ENCODE peak calls at places on chromosomes 1 and 21, in eight cellular contexts. N is A549; S is tibial nerve; M is WTC11; C is neural crest cell; P is Panc1; G is endothelial cell; Z is CD4-positive, alpha-beta T cell. V is an unnamed sample.

GRCh38 chr1:53834776-53835175 is 3.3 kb downstream of the NDC1 start:
- DNase-seq in N (no peak), S (no peak), M (no peak), C (no peak), P (no peak), G (no peak), Z (no peak), V (no peak)

GRCh38 chr1:9902060-9902452 is 8.0 kb downstream of the CTNNBIP1 start:
- DNase-seq in N (no peak), S (no peak), M (no peak), C (no peak), P (no peak), G (no peak), Z (no peak), V (no peak)

GRCh38 chr1:172585861-172586260 is 52.9 kb downstream of the SUCO start:
- DNase-seq in N (no peak), S (no peak), M (no peak), C (no peak), P (no peak), G (no peak), Z (no peak), V (no peak)

GRCh38 chr1:19764848-19765247 is 34.9 kb downstream of the TMCO4 start:
- DNase-seq in N (no peak), S (no peak), M (no peak), C (no peak), P (no peak), G (no peak), Z (no peak), V (no peak)

GRCh38 chr1:57424231-57425027 is 569 bp upstream of the DAB1 start:
- DNase-seq in N (peak; percentile 12), S (no peak), M (peak; percentile 79), C (peak; percentile 58), P (no peak), G (peak; percentile 86), Z (no peak), V (no peak)

GRCh38 chr21:34817821-34818662 is 149.2 kb downstream of the CLIC6 start:
- DNase-seq in N (no peak), S (no peak), M (no peak), C (no peak), P (no peak), G (no peak), Z (no peak), V (no peak)

GRCh38 chr1:201461193-201461657 is 7.8 kb downstream of the PHLDA3 start:
- DNase-seq in N (peak; percentile 93), S (no peak), M (no peak), C (no peak), P (peak; percentile 92), G (no peak), Z (no peak), V (peak; percentile 85)

GRCh38 chr1:53895421-53895820 is 1.4 kb downstream of the DIO1 start:
- DNase-seq in N (no peak), S (no peak), M (no peak), C (no peak), P (no peak), G (no peak), Z (no peak), V (no peak)

GRCh38 chr1:100034465-100034864 is 64.7 kb downstream of the SLC35A3 start:
- DNase-seq in N (peak; percentile 31), S (no peak), M (no peak), C (no peak), P (no peak), G (no peak), Z (no peak), V (no peak)

GRCh38 chr21:46307625-46308024 is 16.0 kb downstream of the C21orf58 start:
- DNase-seq in N (no peak), S (no peak), M (no peak), C (no peak), P (no peak), G (no peak), Z (no peak), V (no peak)

GRCh38 chr1:201552941-201553341 is 14.0 kb downstream of the NAV1 start:
- DNase-seq in N (no peak), S (no peak), M (no peak), C (no peak), P (no peak), G (no peak), Z (no peak), V (no peak)

GRCh38 chr1:36542024-36542961 is 59.6 kb upstream of the CSF3R start:
- DNase-seq in N (no peak), S (no peak), M (no peak), C (no peak), P (no peak), G (no peak), Z (no peak), V (peak; percentile 52)

GRCh38 chr1:156926175-156926574 is 5.7 kb downstream of the LRRC71 start:
- DNase-seq in N (peak; percentile 27), S (no peak), M (no peak), C (no peak), P (no peak), G (no peak), Z (peak; percentile 7), V (no peak)

GRCh38 chr1:242440757-242441156 is 83.7 kb downstream of the PLD5 start:
- DNase-seq in N (no peak), S (no peak), M (no peak), C (no peak), P (no peak), G (no peak), Z (no peak), V (no peak)

GRCh38 chr1:231872461-231872910 is 245.9 kb downstream of the DISC1 start:
- DNase-seq in N (no peak), S (no peak), M (no peak), C (no peak), P (no peak), G (no peak), Z (no peak), V (no peak)

GRCh38 chr1:9444532-9444931 is 94.7 kb upstream of the SLC25A33 start:
- DNase-seq in N (no peak), S (no peak), M (no peak), C (no peak), P (no peak), G (no peak), Z (no peak), V (no peak)

GRCh38 chr1:232038704-232039103 is 412.1 kb downstream of the DISC1 start:
- DNase-seq in N (no peak), S (no peak), M (no peak), C (no peak), P (no peak), G (no peak), Z (no peak), V (no peak)

GRCh38 chr1:91555821-91556531 is 55.3 kb downstream of the CDC7 start:
- DNase-seq in N (peak; percentile 32), S (no peak), M (no peak), C (no peak), P (no peak), G (no peak), Z (peak; percentile 46), V (no peak)

GRCh38 chr1:91553196-91553595 is 52.5 kb downstream of the CDC7 start:
- DNase-seq in N (no peak), S (no peak), M (no peak), C (peak; percentile 12), P (no peak), G (no peak), Z (no peak), V (no peak)

GRCh38 chr1:91556556-91556955 is 55.9 kb downstream of the CDC7 start:
- DNase-seq in N (no peak), S (no peak), M (no peak), C (no peak), P (no peak), G (no peak), Z (no peak), V (no peak)

GRCh38 chr1:91557039-91557690 is 56.5 kb downstream of the CDC7 start:
- DNase-seq in N (no peak), S (no peak), M (no peak), C (no peak), P (no peak), G (no peak), Z (no peak), V (no peak)

DNA sequence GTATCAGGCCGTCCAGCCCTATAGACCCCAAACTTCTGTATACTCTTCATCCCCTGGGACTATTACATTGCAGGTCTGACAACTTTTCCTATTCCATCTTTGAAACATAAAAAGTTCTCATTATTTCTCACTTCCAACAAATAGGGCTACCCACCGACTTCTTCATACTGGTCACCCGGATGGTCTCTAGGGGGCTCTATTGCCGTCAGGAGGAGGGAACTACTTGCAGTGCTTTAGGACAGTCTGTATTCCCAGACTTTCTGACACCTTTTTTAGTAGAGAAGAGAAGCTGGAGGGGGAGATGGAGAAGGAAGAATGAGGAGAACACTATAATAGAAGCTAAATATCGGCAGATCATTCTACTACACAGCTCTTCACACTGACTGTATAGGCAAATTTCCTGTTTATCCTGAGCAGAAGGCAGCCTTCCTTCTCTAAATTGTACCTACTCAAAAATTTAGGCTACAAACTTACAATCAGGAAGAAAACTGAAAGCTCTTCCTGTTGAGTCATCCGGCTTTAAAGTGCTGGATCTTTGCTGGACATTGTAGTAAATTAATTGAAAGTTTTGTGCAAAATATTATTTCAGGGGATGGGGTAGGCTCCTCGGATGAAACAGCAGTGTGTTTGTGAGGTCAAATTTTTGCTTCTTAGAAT is 54.6 kb downstream of the CDC7 start:
- DNase-seq in N (no peak), S (no peak), M (peak; percentile 24), C (no peak), P (no peak), G (no peak), Z (no peak), V (no peak)
- TF ChIP-seq CTCF in N (no peak), S (no peak), M (no peak), C (no peak), P (peak; percentile 24), G (no peak), Z (no peak), V (no peak)

GRCh38 chr1:154866995-154867795 is 2.9 kb downstream of the KCNN3 start:
- DNase-seq in N (no peak), S (no peak), M (no peak), C (no peak), P (no peak), G (no peak), Z (no peak), V (no peak)
- TF ChIP-seq CTCF in N (no peak), S (no peak), M (no peak), C (no peak), P (no peak), G (no peak), Z (no peak), V (no peak)

DNA sequence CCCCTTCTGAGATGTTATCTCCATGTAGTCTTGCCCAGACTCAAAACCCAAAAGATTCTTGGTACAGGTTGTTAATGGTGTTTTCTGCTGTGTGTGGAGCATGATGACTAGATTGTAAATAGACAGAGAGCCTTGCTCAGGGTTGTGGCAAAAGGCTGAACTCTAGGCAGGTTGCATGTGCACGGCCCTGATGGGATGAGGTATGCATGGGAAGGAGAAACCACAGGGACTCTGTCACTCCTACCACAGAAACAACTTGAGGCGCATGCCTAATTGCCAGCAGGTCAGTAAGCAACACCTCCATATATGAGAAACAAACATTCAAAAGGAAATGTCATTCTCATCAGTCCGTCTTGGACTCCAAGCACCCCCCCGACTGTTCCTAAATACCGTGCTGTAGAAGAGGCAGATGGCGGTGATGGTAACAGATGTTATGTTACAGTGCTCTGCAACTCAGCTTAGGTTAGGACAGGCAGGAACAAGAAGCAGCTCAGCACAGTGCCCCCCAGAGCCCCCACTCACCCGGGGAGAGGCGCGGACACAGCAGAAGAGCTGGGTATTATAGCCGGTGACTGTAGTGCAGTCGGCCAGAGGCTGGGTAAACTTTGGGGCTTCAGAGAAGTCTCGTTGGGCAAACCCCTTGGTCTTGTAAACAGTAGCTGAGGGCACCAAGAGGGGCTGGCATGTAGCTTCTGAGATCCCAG is 10.9 kb downstream of the MYBPHL start:
- DNase-seq in N (no peak), S (no peak), M (no peak), C (no peak), P (no peak), G (no peak), Z (no peak), V (no peak)
- TF ChIP-seq CTCF in N (no peak), S (no peak), M (no peak), C (no peak), P (no peak), G (no peak), Z (no peak), V (no peak)

GRCh38 chr1:167086033-167086432 is 4.1 kb downstream of the GPA33 start:
- DNase-seq in N (no peak), S (no peak), M (no peak), C (no peak), P (no peak), G (no peak), Z (no peak), V (no peak)
- TF ChIP-seq CTCF in N (no peak), S (no peak), M (no peak), C (no peak), P (no peak), G (no peak), Z (no peak), V (no peak)

V was measured in coronary artery.